ENCODE peak calls at places on chromosomes 12 and 14, in four cellular contexts. S, R, T and I are unnamed samples.

GRCh38 chr12:45298721-45299120 is 82.8 kb downstream of the ANO6 start:
- DNase-seq in S (no peak), R (no peak), T (no peak), I (no peak)

GRCh38 chr12:127147724-127148123 is 1119.2 kb upstream of the TMEM132C start:
- DNase-seq in S (no peak), R (no peak), T (no peak), I (no peak)

GRCh38 chr14:74616507-74616906 is 4.5 kb upstream of the LTBP2 start:
- DNase-seq in S (no peak), R (peak), T (no peak), I (no peak)

GRCh38 chr14:92323916-92324818 is 1.2 kb downstream of the SLC24A4 start:
- DNase-seq in S (no peak), R (no peak), T (no peak), I (no peak)

GRCh38 chr14:22597265-22597664 is 835 bp upstream of the ABHD4 start:
- DNase-seq in S (no peak), R (no peak), T (no peak), I (no peak)

GRCh38 chr12:1533602-1534304 is 60.6 kb downstream of the FBXL14 start:
- DNase-seq in S (no peak), R (no peak), T (no peak), I (peak)

GRCh38 chr12:93415723-93416464 is 25.9 kb downstream of the UBE2N start:
- DNase-seq in S (no peak), R (no peak), T (no peak), I (no peak)

GRCh38 chr12:117165342-117165741 is 24.9 kb downstream of the FBXO21 start:
- DNase-seq in S (no peak), R (no peak), T (no peak), I (no peak)

GRCh38 chr12:46921048-46921753 is 95.4 kb upstream of the SLC38A4 start:
- DNase-seq in S (no peak), R (peak), T (no peak), I (no peak)

GRCh38 chr12:50162225-50162624 is 4.9 kb downstream of the CERS5 start:
- DNase-seq in S (no peak), R (peak), T (no peak), I (no peak)

GRCh38 chr12:89062996-89063395 is 289.3 kb downstream of the DUSP6 start:
- DNase-seq in S (no peak), R (no peak), T (no peak), I (no peak)